ENCODE peak calls at places on chromosomes 1 and 21, in nine cellular contexts. E is A549; U is left lung; P is naive thymus-derived CD4-positive, alpha-beta T cell; C is SK-N-SH; O is effector memory CD4-positive, alpha-beta T cell; D is Panc1; Z is ascending aorta; B is lung. V is an unnamed sample. For H3K9me3 and H3K4me1, the result is how much of the 10 kb centered on the place peaks cover.

GRCh38 chr1:20302093-20302471 is 11.4 kb downstream of the VWA5B1 start:
- DNase-seq in B (no peak), E (peak), O (no peak), P (no peak), Z (no peak), U (no peak), C (no peak), D (no peak), V (no peak)

GRCh38 chr21:42121792-42122191 is 50.7 kb downstream of the UMODL1 start:
- DNase-seq in C (no peak), B (no peak), D (no peak), P (no peak), E (no peak), U (no peak), O (no peak), Z (no peak), V (no peak)

GRCh38 chr1:184408580-184408979 is 21.8 kb downstream of the C1orf21 start:
- DNase-seq in U (no peak), E (no peak), P (no peak), C (no peak), O (no peak), Z (no peak), B (no peak), D (no peak), V (no peak)

GRCh38 chr1:168146160-168146539 is 9.4 kb upstream of the GPR161 start:
- DNase-seq in P (no peak), B (no peak), Z (no peak), O (no peak), U (no peak), C (no peak), D (no peak), E (no peak), V (no peak)

GRCh38 chr1:209873067-209873810 is 45.5 kb downstream of the UTP25 start:
- DNase-seq in Z (no peak), U (no peak), E (no peak), P (no peak), D (no peak), O (no peak), B (no peak), C (no peak), V (no peak)

GRCh38 chr1:40665335-40666171 is at the start of gene RIMS3:
- DNase-seq in Z (no peak), E (peak), U (peak), B (peak), C (peak), P (peak), O (peak), D (peak), V (no peak)

GRCh38 chr1:55580845-55581332 is 365.7 kb upstream of the USP24 start:
- DNase-seq in C (no peak), U (no peak), E (peak), D (no peak), B (no peak), Z (no peak), P (no peak), O (no peak), V (no peak)

GRCh38 chr1:246008256-246008901 is 498.7 kb downstream of the SMYD3 start:
- DNase-seq in P (no peak), U (no peak), C (no peak), O (no peak), E (no peak), Z (no peak), D (no peak), B (peak), V (no peak)

GRCh38 chr1:231194843-231195516 is 33.1 kb downstream of the TRIM67 start:
- DNase-seq in B (peak), E (peak), O (no peak), D (no peak), P (no peak), Z (no peak), U (no peak), C (no peak), V (no peak)

GRCh38 chr1:192579319-192579738 is 3.8 kb downstream of the RGS1 start:
- DNase-seq in P (no peak), E (no peak), O (no peak), Z (no peak), B (no peak), U (no peak), D (no peak), C (no peak), V (no peak)

GRCh38 chr1:156100205-156100995 is 14.1 kb upstream of the LMNA start:
- DNase-seq in P (no peak), B (no peak), D (no peak), Z (no peak), C (peak), U (no peak), O (no peak), E (no peak), V (no peak)

GRCh38 chr1:17819129-17819802 is 64.1 kb downstream of the ACTL8 start:
- DNase-seq in B (no peak), U (no peak), C (peak), O (no peak), Z (no peak), E (no peak), D (no peak), P (no peak), V (no peak)

GRCh38 chr1:37448185-37448584 is 26.2 kb upstream of the ZC3H12A start:
- DNase-seq in P (no peak), E (no peak), U (no peak), C (no peak), O (no peak), D (no peak), B (no peak), Z (no peak), V (no peak)

GRCh38 chr1:84907095-84907827 is 14.3 kb upstream of the LPAR3 start:
- DNase-seq in C (no peak), U (no peak), E (no peak), Z (no peak), B (no peak), P (no peak), D (no peak), O (no peak), V (no peak)

GRCh38 chr1:241837901-241838300 is 10.1 kb upstream of the EXO1 start:
- DNase-seq in P (no peak), D (no peak), E (peak), O (no peak), B (no peak), U (no peak), C (no peak), Z (no peak), V (no peak)

GRCh38 chr1:64826991-64827390 is 82.1 kb downstream of the RAVER2 start:
- DNase-seq in U (no peak), D (no peak), C (no peak), O (no peak), E (no peak), Z (no peak), B (no peak), P (no peak), V (no peak)

GRCh38 chr1:1630965-1631792 is 794 bp upstream of the MMP23B start:
- DNase-seq in C (peak), D (no peak), P (no peak), Z (no peak), B (peak), E (no peak), O (no peak), U (peak), V (no peak)

GRCh38 chr1:66168467-66168887 is 365.5 kb upstream of the SGIP1 start:
- DNase-seq in Z (no peak), P (no peak), U (no peak), C (no peak), O (no peak), E (peak), D (no peak), B (no peak), V (no peak)

GRCh38 chr1:50750021-50750619 is 209.9 kb downstream of the FAF1 start:
- DNase-seq in E (peak), B (no peak), O (no peak), P (no peak), C (peak), U (no peak), Z (no peak), D (no peak), V (no peak)

GRCh38 chr1:152954436-152954835 is 7.4 kb downstream of the SPRR5 start:
- DNase-seq in C (no peak), P (no peak), E (no peak), D (no peak), U (no peak), Z (no peak), B (no peak), O (no peak), V (no peak)

GRCh38 chr1:160625725-160626498 is 20.9 kb downstream of the SLAMF1 start:
- DNase-seq in P (no peak), D (no peak), B (no peak), O (no peak), U (no peak), E (no peak), Z (no peak), C (no peak), V (no peak)

GRCh38 chr1:79695133-79695532 is 688.6 kb upstream of the ADGRL4 start:
- DNase-seq in B (no peak), C (no peak), E (no peak), Z (no peak), P (no peak), D (no peak), O (no peak), U (no peak), V (no peak)

GRCh38 chr1:83857108-83857507 is 141.8 kb downstream of the TTLL7 start:
- DNase-seq in O (no peak), B (no peak), C (peak), U (no peak), P (peak), D (no peak), Z (no peak), E (peak), V (no peak)

GRCh38 chr1:238252033-238252802 is 361.5 kb upstream of the ZP4 start:
- DNase-seq in P (no peak), D (peak), U (no peak), C (peak), E (peak), O (no peak), Z (no peak), B (peak), V (no peak)

GRCh38 chr1:99170516-99170915 is 93.8 kb upstream of the PLPPR4 start:
- DNase-seq in U (no peak), D (no peak), C (no peak), P (no peak), O (no peak), Z (no peak), E (peak), B (no peak), V (no peak)

GRCh38 chr1:180462099-180462498 is 40.3 kb downstream of the ACBD6 start:
- DNase-seq in B (no peak), C (no peak), Z (no peak), O (no peak), D (no peak), P (no peak), E (no peak), U (no peak), V (no peak)

GRCh38 chr1:176854725-176855433 is 309.6 kb downstream of the ASTN1 start:
- DNase-seq in O (no peak), P (no peak), B (no peak), E (no peak), C (no peak), D (no peak), U (no peak), Z (no peak), V (no peak)

GRCh38 chr21:27206368-27206982 is 239.6 kb upstream of the ADAMTS5 start:
- DNase-seq in Z (no peak), O (no peak), D (no peak), P (no peak), U (no peak), E (no peak), B (no peak), C (no peak), V (no peak)

GRCh38 chr1:70727891-70728443 is 316.9 kb downstream of the CTH start:
- DNase-seq in B (no peak), D (no peak), U (no peak), Z (no peak), P (no peak), O (no peak), E (no peak), C (no peak), V (no peak)

GRCh38 chr1:107244734-107245495 is 104.1 kb downstream of the NTNG1 start:
- DNase-seq in P (no peak), O (no peak), Z (no peak), E (no peak), C (peak), B (no peak), D (no peak), U (no peak), V (no peak)

GRCh38 chr21:14602418-14602987 is 56.4 kb upstream of the SAMSN1 start:
- DNase-seq in B (no peak), D (no peak), P (no peak), U (no peak), O (no peak), C (no peak), Z (no peak), E (no peak), V (no peak)

GRCh38 chr1:38297852-38298251 is 251.3 kb upstream of the POU3F1 start:
- DNase-seq in C (no peak), U (no peak), O (no peak), B (no peak), Z (no peak), E (no peak), D (no peak), P (no peak), V (no peak)

GRCh38 chr1:116020668-116021272 is 44.5 kb downstream of the SLC22A15 start:
- DNase-seq in D (peak), O (peak), Z (no peak), C (peak), P (peak), E (peak), B (peak), U (no peak), V (no peak)

GRCh38 chr1:168960595-168960994 is 145.9 kb upstream of the ATP1B1 start:
- DNase-seq in P (no peak), B (no peak), C (no peak), U (no peak), D (no peak), Z (no peak), O (no peak), E (no peak), V (no peak)

GRCh38 chr1:36328713-36329112 is 5.3 kb upstream of the EVA1B start:
- DNase-seq in C (no peak), O (no peak), P (no peak), D (no peak), Z (no peak), B (peak), E (no peak), U (peak), V (no peak)

GRCh38 chr21:37009740-37010341 is 3.3 kb downstream of the RIPPLY3 start:
- DNase-seq in C (peak), E (peak), O (peak), P (peak), U (peak), B (peak), D (peak), Z (peak), V (peak)

GRCh38 chr1:54807756-54808155 is 6.6 kb upstream of the TTC22 start:
- DNase-seq in Z (no peak), C (no peak), P (no peak), E (no peak), O (no peak), U (peak), B (no peak), D (no peak), V (no peak)

GRCh38 chr1:53293123-53293522 is 34.7 kb downstream of the LRP8 start:
- DNase-seq in D (no peak), U (no peak), Z (peak), C (no peak), P (no peak), B (no peak), E (no peak), O (no peak), V (no peak)

GRCh38 chr1:99365545-99365944 is 101.3 kb downstream of the PLPPR4 start:
- DNase-seq in U (no peak), C (peak), E (no peak), D (no peak), Z (no peak), P (no peak), O (no peak), B (no peak), V (no peak)

DNA sequence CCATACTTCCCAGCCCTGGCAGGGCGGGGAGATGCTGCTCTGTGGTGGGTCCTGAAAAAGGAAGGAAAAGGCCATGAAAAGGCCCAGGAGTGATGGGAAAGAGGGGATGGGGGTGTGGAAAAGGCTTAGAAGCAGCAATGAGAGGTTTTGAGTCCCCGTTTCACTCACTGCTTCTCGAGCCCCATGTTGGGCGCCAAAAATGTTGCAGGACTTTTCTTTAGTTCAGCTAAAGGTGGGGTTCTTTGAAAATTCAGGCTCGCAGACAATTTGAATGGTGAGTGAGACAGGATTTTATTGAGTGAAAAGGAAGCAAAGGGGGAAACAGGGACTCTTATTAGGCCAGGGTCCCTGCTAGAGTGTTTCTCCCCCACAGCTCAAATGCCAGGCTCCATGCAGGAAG is 93.1 kb downstream of the MRPS6 start:
- DNase-seq in B (no peak), D (no peak), P (no peak), U (no peak), Z (no peak), C (no peak), E (peak), O (no peak), V (no peak)
- H3K9me3 ChIP-seq in B (under half), D (under half), P (under half), U (under half), Z (under half), C (under half), E (under half), O (under half), V (under half)

DNA sequence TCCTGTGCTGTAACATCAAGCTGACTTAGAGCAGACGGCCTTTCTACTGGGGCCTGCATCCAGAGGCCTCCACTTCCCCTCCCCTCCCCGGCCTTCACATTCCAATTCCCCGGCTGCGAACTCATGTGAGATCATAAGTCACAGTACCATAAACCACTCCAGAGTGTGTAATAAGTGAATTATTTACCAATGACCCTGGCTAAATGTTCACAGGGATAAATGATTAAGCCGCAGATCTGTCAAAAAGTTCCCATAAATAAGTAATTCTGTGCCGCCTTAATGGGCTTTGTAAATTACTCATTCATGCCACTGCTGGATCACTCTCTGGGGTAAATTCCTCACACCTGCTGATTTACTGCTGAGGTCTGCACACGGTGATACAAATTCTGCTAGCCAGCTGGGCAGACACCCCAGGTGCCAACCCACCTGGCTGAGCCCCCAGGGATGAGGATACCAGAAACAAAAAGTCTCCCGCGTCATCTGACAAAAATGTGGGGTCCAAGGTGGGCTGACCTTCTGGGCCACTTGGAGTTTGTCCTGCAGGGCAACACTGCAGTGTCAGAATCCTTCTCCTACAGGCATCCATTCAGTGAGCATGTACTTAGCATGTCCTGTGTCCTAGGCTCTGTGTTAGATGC is 27.3 kb upstream of the KIRREL1 start:
- DNase-seq in P (no peak), C (no peak), O (no peak), B (no peak), Z (no peak), D (no peak), U (no peak), E (peak), V (no peak)
- H3K27ac ChIP-seq in P (no peak), C (no peak), O (no peak), B (no peak), Z (no peak), D (no peak), U (no peak), E (peak), V (peak)

GRCh38 chr1:33266766-33267165 is 10.5 kb downstream of the ZNF362 start:
- DNase-seq in O (no peak), Z (no peak), U (no peak), B (no peak), C (no peak), D (no peak), E (no peak), P (no peak), V (no peak)
- H3K4me1 ChIP-seq in O (under half), Z (half or more), U (under half), B (under half), C (under half), D (under half), E (under half), P (under half), V (under half)

GRCh38 chr1:224996266-224996665 is 66.8 kb downstream of the DNAH14 start:
- DNase-seq in P (no peak), C (no peak), Z (no peak), O (no peak), B (no peak), E (no peak), U (no peak), D (no peak), V (no peak)
- H3K9me3 ChIP-seq in P (under half), C (under half), Z (under half), O (under half), B (under half), E (under half), U (under half), D (under half), V (under half)

V was measured in RWPE2.